ENCODE peak calls at places on chromosomes 1 and 21, in four cellular contexts. H is IMR-90, V is non-pigmented ciliary epithelial cell, R is DMS 273 treated with DMSO at 0.1 percent for 48 hours. G is an unnamed sample.

GRCh38 chr1:93686497-93687250 is 5.0 kb upstream of the BCAR3 start:
- DNase-seq in V (no peak), H (no peak), R (no peak), G (no peak)

GRCh38 chr1:166840309-166841302 is 1.3 kb downstream of the POGK start:
- DNase-seq in R (no peak), V (no peak), H (peak; percentile 46), G (no peak)

GRCh38 chr1:218123968-218124367 is 161.1 kb upstream of the RRP15 start:
- DNase-seq in H (no peak), V (no peak), R (no peak), G (no peak)

GRCh38 chr1:125065821-125066180 is 3881.0 kb downstream of the SRGAP2C start:
- DNase-seq in H (no peak), R (no peak), V (no peak), G (no peak)

GRCh38 chr1:47808612-47809011 is 188.6 kb downstream of the TRABD2B start:
- DNase-seq in H (no peak), R (no peak), V (no peak), G (no peak)

GRCh38 chr1:183209533-183210158 is 23.6 kb downstream of the LAMC2 start:
- DNase-seq in H (peak; percentile 92), V (peak; percentile 56), R (no peak), G (peak; percentile 79)

GRCh38 chr1:29532285-29532684 is 296.0 kb downstream of the PTPRU start:
- DNase-seq in V (no peak), H (no peak), R (no peak), G (no peak)

GRCh38 chr1:221729771-221730170 is 12.1 kb downstream of the DUSP10 start:
- DNase-seq in R (no peak), H (peak; percentile 59), V (no peak), G (no peak)

GRCh38 chr1:27882543-27882903 is 10.2 kb downstream of the THEMIS2 start:
- DNase-seq in R (no peak), H (no peak), V (no peak), G (no peak)

GRCh38 chr1:201329286-201329685 is 46.0 kb downstream of the PKP1 start:
- DNase-seq in R (no peak), H (peak; percentile 69), V (no peak), G (no peak)

GRCh38 chr1:218476385-218476784 is 131.2 kb downstream of the TGFB2 start:
- DNase-seq in V (peak; percentile 92), H (peak; percentile 88), R (no peak), G (no peak)

GRCh38 chr1:21270086-21270689 is 20.1 kb downstream of the ECE1 start:
- DNase-seq in V (no peak), H (peak; percentile 52), R (no peak), G (peak; percentile 22)

GRCh38 chr1:51541313-51542050 is 22.4 kb upstream of the EPS15 start:
- DNase-seq in R (no peak), H (no peak), V (no peak), G (no peak)

GRCh38 chr1:216459651-216460200 is 36.5 kb upstream of the USH2A start:
- DNase-seq in R (no peak), V (no peak), H (peak; percentile 62), G (no peak)

GRCh38 chr1:217027403-217028080 is 304.3 kb upstream of the ESRRG start:
- DNase-seq in R (no peak), V (no peak), H (no peak), G (no peak)

GRCh38 chr1:219837274-219837993 is 90.9 kb downstream of the SLC30A10 start:
- DNase-seq in V (peak; percentile 22), R (peak; percentile 24), H (peak; percentile 54), G (peak; percentile 51)

GRCh38 chr1:3775498-3776230 is 3.1 kb downstream of the SMIM1 start:
- DNase-seq in R (no peak), H (peak; percentile 59), V (no peak), G (no peak)

GRCh38 chr1:244662604-244663003 is 9.7 kb downstream of the DESI2 start:
- DNase-seq in R (no peak), V (no peak), H (no peak), G (no peak)

GRCh38 chr1:209870151-209870831 is 42.5 kb downstream of the UTP25 start:
- DNase-seq in V (no peak), R (no peak), H (peak; percentile 13), G (no peak)

GRCh38 chr1:212774584-212774983 is 17.0 kb downstream of the NSL1 start:
- DNase-seq in R (no peak), H (peak; percentile 55), V (no peak), G (no peak)

GRCh38 chr1:16913616-16913865 is 8.2 kb upstream of the CROCC start:
- DNase-seq in R (no peak), V (no peak), H (no peak), G (no peak)

GRCh38 chr1:85148524-85149250 is 52.1 kb downstream of the SYDE2 start:
- DNase-seq in H (peak; percentile 64), R (no peak), V (no peak), G (no peak)

GRCh38 chr1:227945891-227946623 is 1.7 kb downstream of the WNT9A start:
- DNase-seq in V (no peak), R (peak; percentile 45), H (peak; percentile 51), G (no peak)

GRCh38 chr1:115277276-115277675 is 60.8 kb downstream of the NGF start:
- DNase-seq in V (no peak), R (no peak), H (peak; percentile 80), G (no peak)

GRCh38 chr1:153540394-153541361 is at the start of gene S100A5:
- DNase-seq in V (no peak), R (peak; percentile 63), H (peak; percentile 55), G (no peak)

GRCh38 chr1:70503358-70503757 is 92.3 kb downstream of the CTH start:
- DNase-seq in H (peak; percentile 39), R (no peak), V (peak; percentile 19), G (no peak)

GRCh38 chr21:41933259-41934079 is 20.3 kb downstream of the C2CD2 start:
- DNase-seq in V (no peak), H (peak; percentile 56), R (no peak), G (no peak)

GRCh38 chr1:221159608-221160007 is 280.4 kb downstream of the HLX start:
- DNase-seq in H (no peak), V (no peak), R (no peak), G (no peak)

GRCh38 chr1:206472454-206472853 is 2.2 kb downstream of the IKBKE start:
- DNase-seq in V (peak; percentile 62), R (no peak), H (peak; percentile 93), G (no peak)

GRCh38 chr1:160085686-160086089 is 4.3 kb downstream of the KCNJ9 start:
- DNase-seq in R (peak; percentile 64), H (peak; percentile 64), V (no peak), G (peak; percentile 88)

GRCh38 chr21:44917446-44918106 is 3.1 kb downstream of the ITGB2 start:
- DNase-seq in V (no peak), R (no peak), H (no peak), G (no peak)

GRCh38 chr1:173489149-173489600 is 12.0 kb downstream of the PRDX6 start:
- DNase-seq in V (no peak), H (peak; percentile 20), R (no peak), G (no peak)

GRCh38 chr1:55997550-55997949 is 581.8 kb downstream of the PLPP3 start:
- DNase-seq in V (no peak), H (peak; percentile 49), R (no peak), G (peak; percentile 67)

GRCh38 chr1:232377494-232377770 is 252.5 kb downstream of the SIPA1L2 start:
- DNase-seq in H (peak; percentile 78), V (peak; percentile 5), R (no peak), G (no peak)

GRCh38 chr1:40925834-40926403 is 53.6 kb upstream of the CTPS1 start:
- DNase-seq in R (no peak), H (no peak), V (no peak), G (no peak)

GRCh38 chr1:50661626-50662025 is 238.4 kb upstream of the DMRTA2 start:
- DNase-seq in R (no peak), H (peak; percentile 73), V (no peak), G (no peak)

G was measured in NCI-H1694.